ENCODE peak calls at places on chromosomes 2 and 18, in six cellular contexts. G, L, P, B, X and O are unnamed samples.

GRCh38 chr2:65383571-65384488 is 48.6 kb downstream of the SPRED2 start:
- DNase-seq in G (no peak), L (peak), P (no peak), X (no peak), B (no peak), O (no peak)

GRCh38 chr2:236179653-236180500 is 11.7 kb upstream of the GBX2 start:
- DNase-seq in P (no peak), B (peak), G (no peak), X (no peak), L (peak), O (no peak)

GRCh38 chr2:107775171-107775570 is 51.5 kb upstream of the RGPD4 start:
- DNase-seq in L (no peak), X (no peak), P (no peak), G (no peak), B (no peak), O (no peak)

GRCh38 chr18:12041561-12041960 is 52.1 kb upstream of the ANKRD62 start:
- DNase-seq in G (no peak), L (no peak), X (no peak), B (no peak), P (no peak), O (no peak)

GRCh38 chr2:80169811-80170594 is 134.5 kb downstream of the LRRTM1 start:
- DNase-seq in G (no peak), B (no peak), L (no peak), P (no peak), X (no peak), O (no peak)

GRCh38 chr2:105677901-105678300 is 66.8 kb upstream of the NCK2 start:
- DNase-seq in P (no peak), X (no peak), G (no peak), L (no peak), B (no peak), O (no peak)

GRCh38 chr2:75044291-75044690 is 85.8 kb downstream of the POLE4 start:
- DNase-seq in P (no peak), B (no peak), X (no peak), L (no peak), G (no peak), O (no peak)

GRCh38 chr2:2244508-2244907 is 86.6 kb downstream of the MYT1L start:
- DNase-seq in X (no peak), G (no peak), P (no peak), L (no peak), B (no peak), O (no peak)

GRCh38 chr2:20012282-20013060 is at the start of gene MATN3:
- DNase-seq in B (peak), P (peak), X (no peak), G (no peak), L (no peak), O (no peak)

GRCh38 chr2:3651686-3652516 is 6.1 kb upstream of the ALLC start:
- DNase-seq in P (peak), X (peak), L (no peak), G (peak), B (no peak), O (peak)

GRCh38 chr2:62197609-62198236 is 1.8 kb downstream of the B3GNT2 start:
- DNase-seq in X (no peak), B (no peak), P (no peak), G (no peak), L (no peak), O (peak)

GRCh38 chr2:218033590-218034496 is 31.0 kb upstream of the TNS1 start:
- DNase-seq in G (no peak), X (no peak), L (no peak), B (no peak), P (no peak), O (no peak)

GRCh38 chr2:71784734-71785549 is 331.6 kb downstream of the DYSF start:
- DNase-seq in X (no peak), P (no peak), L (no peak), B (peak), G (peak), O (peak)

GRCh38 chr2:17606851-17607250 is 66.4 kb downstream of the VSNL1 start:
- DNase-seq in G (no peak), X (no peak), L (no peak), P (no peak), B (no peak), O (no peak)

GRCh38 chr2:103161456-103162289 is 399.8 kb downstream of the TMEM182 start:
- DNase-seq in L (no peak), G (no peak), B (no peak), X (no peak), P (no peak), O (peak)

GRCh38 chr2:174023591-174024523 is 58.7 kb upstream of the SP3 start:
- DNase-seq in G (peak), L (no peak), B (no peak), P (peak), X (no peak), O (peak)

GRCh38 chr2:240196716-240197438 is 56.4 kb upstream of the OTOS start:
- DNase-seq in L (no peak), X (no peak), B (peak), G (no peak), P (peak), O (peak)

GRCh38 chr2:183088061-183088460 is 9.5 kb downstream of the DUSP19 start:
- DNase-seq in B (no peak), G (no peak), P (no peak), L (no peak), X (no peak), O (no peak)

GRCh38 chr18:6280344-6280743 is 134.4 kb downstream of the L3MBTL4 start:
- DNase-seq in G (no peak), L (no peak), X (no peak), P (no peak), B (no peak), O (no peak)

GRCh38 chr2:173355866-173356508 is 1.3 kb downstream of the CDCA7 start:
- DNase-seq in G (no peak), B (no peak), P (no peak), X (no peak), L (no peak), O (peak)

GRCh38 chr2:172196768-172197322 is 94.1 kb upstream of the DLX2 start:
- DNase-seq in L (no peak), X (no peak), B (no peak), P (peak), G (peak), O (peak)

GRCh38 chr2:84940836-84941412 is 30.0 kb upstream of the KCMF1 start:
- DNase-seq in B (no peak), L (no peak), P (no peak), G (no peak), X (no peak), O (no peak)

GRCh38 chr18:67549946-67550345 is 33.4 kb upstream of the DSEL start:
- DNase-seq in P (no peak), B (no peak), L (no peak), X (no peak), G (no peak), O (no peak)

GRCh38 chr2:102070058-102070642 is 72.4 kb upstream of the IL1R1 start:
- DNase-seq in X (no peak), L (no peak), G (no peak), P (peak), B (no peak), O (peak)

GRCh38 chr2:207042155-207042554 is 102.8 kb downstream of the CPO start:
- DNase-seq in P (no peak), X (no peak), G (no peak), B (no peak), L (no peak), O (no peak)

GRCh38 chr18:32389868-32390267 is 80.8 kb downstream of the GAREM1 start:
- DNase-seq in P (no peak), G (no peak), L (no peak), B (no peak), X (no peak), O (peak)

GRCh38 chr18:3104190-3105054 is 91.5 kb upstream of the LPIN2 start:
- DNase-seq in L (peak), X (no peak), B (no peak), P (no peak), G (no peak), O (no peak)

GRCh38 chr2:170073288-170073687 is 104.7 kb upstream of the MYO3B start:
- DNase-seq in P (peak), B (no peak), L (peak), X (no peak), G (no peak), O (peak)

GRCh38 chr2:233409286-233409991 is 55.1 kb downstream of the DGKD start:
- DNase-seq in B (no peak), L (no peak), P (peak), X (no peak), G (no peak), O (no peak)

GRCh38 chr2:98134138-98134537 is 47.2 kb downstream of the VWA3B start:
- DNase-seq in X (no peak), P (no peak), B (peak), L (no peak), G (no peak), O (no peak)